ENCODE peak calls at places on chromosomes 12 and 14, in four cellular contexts. K is K562, U is tibial nerve, C is ovary. F is an unnamed sample.

GRCh38 chr12:105385141-105385540 is 54.6 kb downstream of the C12orf75 start:
- DNase-seq in K (no peak), U (no peak), C (no peak), F (no peak)

GRCh38 chr14:53227154-53227718 is 74.1 kb upstream of the DDHD1 start:
- DNase-seq in K (no peak), U (no peak), C (no peak), F (no peak)

GRCh38 chr14:68263563-68264350 is 444.2 kb downstream of the RAD51B start:
- DNase-seq in K (no peak), U (no peak), C (no peak), F (no peak)

GRCh38 chr12:91690521-91690920 is 455.1 kb downstream of the BTG1 start:
- DNase-seq in K (no peak), U (no peak), C (no peak), F (no peak)

GRCh38 chr12:46365951-46366379 is 6.6 kb downstream of the SLC38A2 start:
- DNase-seq in K (no peak), U (no peak), C (no peak), F (no peak)

GRCh38 chr12:107337354-107338095 is 244.2 kb upstream of the CRY1 start:
- DNase-seq in K (no peak), U (no peak), C (no peak), F (no peak)

GRCh38 chr12:65277994-65278575 is 398 bp upstream of the MSRB3 start:
- DNase-seq in K (no peak), U (no peak), C (no peak), F (peak)

GRCh38 chr12:48947727-48948126 is 9.6 kb downstream of the ARF3 start:
- DNase-seq in K (no peak), U (no peak), C (no peak), F (no peak)

GRCh38 chr14:52661314-52661713 is 34.0 kb downstream of the ERO1A start:
- DNase-seq in K (no peak), U (no peak), C (no peak), F (no peak)

GRCh38 chr14:37078131-37078530 is 94.3 kb downstream of the SLC25A21 start:
- DNase-seq in K (no peak), U (no peak), C (no peak), F (no peak)

GRCh38 chr14:99562848-99563748 is 40.9 kb downstream of the CCDC85C start:
- DNase-seq in K (peak), U (peak), C (peak), F (no peak)

GRCh38 chr14:74618078-74618952 is 6.3 kb upstream of the LTBP2 start:
- DNase-seq in K (no peak), U (peak), C (no peak), F (no peak)

GRCh38 chr12:106840217-106840616 is 65.7 kb downstream of the RIC8B start:
- DNase-seq in K (peak), U (no peak), C (no peak), F (no peak)

GRCh38 chr12:116551952-116552749 is 7.0 kb upstream of the MAP1LC3B2 start:
- DNase-seq in K (peak), U (no peak), C (no peak), F (peak)

GRCh38 chr12:45730116-45730841 is 773 bp downstream of the ARID2 start:
- DNase-seq in K (peak), U (peak), C (peak), F (no peak)

GRCh38 chr14:100490252-100490651 is 97.0 kb downstream of the BEGAIN start:
- DNase-seq in K (no peak), U (no peak), C (no peak), F (no peak)

GRCh38 chr12:124479680-124480468 is 87.5 kb downstream of the NCOR2 start:
- DNase-seq in K (no peak), U (no peak), C (peak), F (no peak)

GRCh38 chr12:57430931-57431566 is at the start of gene R3HDM2:
- DNase-seq in K (peak), U (peak), C (peak), F (peak)

GRCh38 chr14:75098682-75099081 is 28.2 kb downstream of the NEK9 start:
- DNase-seq in K (no peak), U (no peak), C (no peak), F (no peak)

GRCh38 chr14:99755629-99756603 is 37.3 kb upstream of the EML1 start:
- DNase-seq in K (peak), U (peak), C (peak), F (no peak)

GRCh38 chr12:48004039-48004940 is at the start of gene COL2A1:
- DNase-seq in K (no peak), U (no peak), C (no peak), F (no peak)

GRCh38 chr12:113642672-113643071 is 171.0 kb upstream of the LHX5 start:
- DNase-seq in K (no peak), U (no peak), C (no peak), F (no peak)

GRCh38 chr14:98951031-98951430 is 321.0 kb downstream of the BCL11B start:
- DNase-seq in K (no peak), U (no peak), C (no peak), F (no peak)

GRCh38 chr12:77841467-77842054 is 10.9 kb downstream of the NAV3 start:
- DNase-seq in K (no peak), U (no peak), C (peak), F (no peak)

GRCh38 chr12:130070017-130070653 is 92.1 kb upstream of the FZD10 start:
- DNase-seq in K (peak), U (peak), C (no peak), F (no peak)

GRCh38 chr14:26765301-26765700 is 167.5 kb upstream of the NOVA1 start:
- DNase-seq in K (no peak), U (no peak), C (no peak), F (no peak)

GRCh38 chr14:79407572-79407971 is 803.7 kb downstream of the DIO2 start:
- DNase-seq in K (no peak), U (no peak), C (no peak), F (no peak)

GRCh38 chr14:30283822-30284446 is 275.0 kb upstream of the G2E3 start:
- DNase-seq in K (peak), U (peak), C (no peak), F (no peak)

GRCh38 chr14:89566644-89567411 is 149.8 kb upstream of the FOXN3 start:
- DNase-seq in K (no peak), U (no peak), C (no peak), F (no peak)
- TF ChIP-seq EP300 in K (no peak), U (no peak), C (no peak), F (no peak)

GRCh38 chr14:21498540-21499526 is 12.3 kb downstream of the METTL3 start:
- DNase-seq in K (peak), U (peak), C (no peak), F (no peak)
- TF ChIP-seq POLR2A in K (no peak), U (no peak), C (no peak), F (no peak)

GRCh38 chr12:99386907-99387306 is 260.6 kb upstream of the GARIN6 start:
- DNase-seq in K (peak), U (no peak), C (no peak), F (no peak)
- TF ChIP-seq CTCF in K (no peak), U (no peak), C (no peak), F (no peak)

DNA sequence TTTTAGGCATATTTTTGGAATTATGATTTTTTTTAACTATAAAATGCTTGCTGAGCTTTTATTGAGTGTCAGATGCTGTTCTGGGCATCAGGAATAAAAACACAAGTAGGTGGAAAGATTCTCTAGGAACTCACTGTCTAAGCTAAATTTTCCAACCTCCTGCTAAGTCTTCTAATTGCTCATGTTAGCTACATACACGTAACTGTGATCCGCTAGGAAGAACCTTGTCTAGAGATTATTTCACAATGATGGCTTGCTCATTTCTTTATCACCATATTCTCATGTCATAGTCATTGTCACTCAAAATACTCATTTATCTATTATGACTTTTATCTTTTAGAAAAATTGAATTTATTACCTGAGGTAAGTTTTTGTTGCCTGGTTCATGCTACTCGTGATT is 1402.5 kb upstream of the FLRT2 start:
- DNase-seq in K (no peak), U (no peak), C (no peak), F (no peak)
- TF ChIP-seq EP300 in K (no peak), U (no peak), C (no peak), F (no peak)

F was measured in suprapubic skin.